ENCODE peak calls at places on chromosomes 3 and 15, in ten cellular contexts. One of them, this sample, is unnamed.

GRCh38 chr3:46742992-46743391 is 25.3 kb upstream of the PRSS50 start:
- DNase-seq in GM13976: no peak
- DNase-seq in CD8-positive, alpha-beta T cell: no peak
- DNase-seq in fibroblast of lung: no peak
- DNase-seq in neural progenitor cell: peak; percentile 20
- DNase-seq in astrocyte of the spinal cord: no peak
- DNase-seq in vagina: no peak
- DNase-seq in GM12865: no peak
- DNase-seq in heart left ventricle: no peak
- DNase-seq in WERI-Rb-1: no peak
- DNase-seq in this sample: no peak

GRCh38 chr15:49964071-49964470 is 155.0 kb downstream of the ATP8B4 start:
- DNase-seq in astrocyte of the spinal cord: no peak
- DNase-seq in vagina: no peak
- DNase-seq in GM12865: no peak
- DNase-seq in heart left ventricle: no peak
- DNase-seq in neural progenitor cell: no peak
- DNase-seq in CD8-positive, alpha-beta T cell: no peak
- DNase-seq in fibroblast of lung: no peak
- DNase-seq in WERI-Rb-1: no peak
- DNase-seq in GM13976: no peak
- DNase-seq in this sample: no peak

GRCh38 chr3:178289544-178290160 is 246.6 kb upstream of the KCNMB2 start:
- DNase-seq in neural progenitor cell: no peak
- DNase-seq in heart left ventricle: peak; percentile 27
- DNase-seq in GM13976: no peak
- DNase-seq in fibroblast of lung: no peak
- DNase-seq in vagina: no peak
- DNase-seq in CD8-positive, alpha-beta T cell: no peak
- DNase-seq in WERI-Rb-1: no peak
- DNase-seq in GM12865: peak; percentile 41
- DNase-seq in astrocyte of the spinal cord: no peak
- DNase-seq in this sample: no peak

GRCh38 chr3:144590854-144591253 is 619.2 kb downstream of the DIPK2A start:
- DNase-seq in vagina: no peak
- DNase-seq in heart left ventricle: no peak
- DNase-seq in fibroblast of lung: peak; percentile 88
- DNase-seq in CD8-positive, alpha-beta T cell: no peak
- DNase-seq in astrocyte of the spinal cord: peak; percentile 89
- DNase-seq in GM13976: no peak
- DNase-seq in GM12865: no peak
- DNase-seq in WERI-Rb-1: no peak
- DNase-seq in neural progenitor cell: no peak
- DNase-seq in this sample: no peak

GRCh38 chr3:30306896-30307295 is 299.5 kb upstream of the TGFBR2 start:
- DNase-seq in heart left ventricle: no peak
- DNase-seq in fibroblast of lung: no peak
- DNase-seq in WERI-Rb-1: no peak
- DNase-seq in GM12865: no peak
- DNase-seq in GM13976: no peak
- DNase-seq in neural progenitor cell: no peak
- DNase-seq in vagina: no peak
- DNase-seq in CD8-positive, alpha-beta T cell: no peak
- DNase-seq in astrocyte of the spinal cord: no peak
- DNase-seq in this sample: no peak

GRCh38 chr15:31312220-31312619 is 14.4 kb upstream of the KLF13 start:
- DNase-seq in fibroblast of lung: no peak
- DNase-seq in neural progenitor cell: no peak
- DNase-seq in GM13976: no peak
- DNase-seq in CD8-positive, alpha-beta T cell: no peak
- DNase-seq in vagina: no peak
- DNase-seq in astrocyte of the spinal cord: no peak
- DNase-seq in heart left ventricle: no peak
- DNase-seq in WERI-Rb-1: no peak
- DNase-seq in GM12865: no peak
- DNase-seq in this sample: no peak

GRCh38 chr3:194548346-194549321 is 61.8 kb upstream of the ATP13A3 start:
- DNase-seq in vagina: no peak
- DNase-seq in GM12865: peak; percentile 16
- DNase-seq in astrocyte of the spinal cord: no peak
- DNase-seq in CD8-positive, alpha-beta T cell: no peak
- DNase-seq in heart left ventricle: no peak
- DNase-seq in fibroblast of lung: peak; percentile 65
- DNase-seq in WERI-Rb-1: no peak
- DNase-seq in neural progenitor cell: no peak
- DNase-seq in GM13976: no peak
- DNase-seq in this sample: no peak

GRCh38 chr3:113005622-113006021 is 14.8 kb downstream of the GTPBP8 start:
- DNase-seq in WERI-Rb-1: no peak
- DNase-seq in vagina: no peak
- DNase-seq in GM13976: no peak
- DNase-seq in GM12865: peak; percentile 61
- DNase-seq in heart left ventricle: no peak
- DNase-seq in astrocyte of the spinal cord: no peak
- DNase-seq in neural progenitor cell: no peak
- DNase-seq in CD8-positive, alpha-beta T cell: no peak
- DNase-seq in fibroblast of lung: no peak
- DNase-seq in this sample: no peak

GRCh38 chr15:92733934-92734521 is 78.5 kb upstream of the FAM174B start:
- DNase-seq in neural progenitor cell: no peak
- DNase-seq in vagina: no peak
- DNase-seq in heart left ventricle: no peak
- DNase-seq in GM13976: no peak
- DNase-seq in astrocyte of the spinal cord: peak; percentile 52
- DNase-seq in fibroblast of lung: peak; percentile 55
- DNase-seq in GM12865: no peak
- DNase-seq in CD8-positive, alpha-beta T cell: peak; percentile 19
- DNase-seq in WERI-Rb-1: no peak
- DNase-seq in this sample: no peak

GRCh38 chr3:42711491-42712343 is 9.1 kb upstream of the HHATL start:
- DNase-seq in GM12865: no peak
- DNase-seq in astrocyte of the spinal cord: no peak
- DNase-seq in vagina: peak; percentile 46
- DNase-seq in neural progenitor cell: no peak
- DNase-seq in GM13976: no peak
- DNase-seq in fibroblast of lung: no peak
- DNase-seq in heart left ventricle: peak; percentile 3
- DNase-seq in CD8-positive, alpha-beta T cell: no peak
- DNase-seq in WERI-Rb-1: peak; percentile 29
- DNase-seq in this sample: no peak

DNA sequence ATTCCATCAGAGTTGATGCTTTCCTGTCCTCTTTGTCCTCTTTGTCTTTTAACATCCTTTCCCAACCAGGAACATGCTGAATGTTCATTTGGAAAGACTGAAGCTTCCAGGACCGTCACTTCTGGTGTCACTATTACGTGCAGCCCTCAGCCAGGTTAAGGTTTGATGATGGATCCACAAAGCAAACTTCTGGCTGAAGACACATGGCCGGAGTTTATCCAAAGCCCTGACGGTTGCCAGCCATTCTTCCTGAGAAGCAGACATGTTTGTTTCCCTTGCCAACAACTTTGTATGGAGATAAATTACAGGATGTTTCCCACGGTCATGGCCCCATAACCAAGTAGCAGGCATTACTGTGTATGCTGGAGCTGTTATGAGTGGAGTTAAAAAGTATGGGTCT is 236.9 kb downstream of the THSD4 start:
- DNase-seq in heart left ventricle: no peak
- DNase-seq in fibroblast of lung: no peak
- DNase-seq in GM13976: no peak
- DNase-seq in CD8-positive, alpha-beta T cell: no peak
- DNase-seq in WERI-Rb-1: no peak
- DNase-seq in vagina: no peak
- DNase-seq in astrocyte of the spinal cord: no peak
- DNase-seq in neural progenitor cell: no peak
- DNase-seq in GM12865: no peak
- DNase-seq in this sample: no peak
- TF ChIP-seq CTCF in heart left ventricle: no peak
- TF ChIP-seq CTCF in fibroblast of lung: no peak
- TF ChIP-seq CTCF in GM13976: no peak
- TF ChIP-seq CTCF in CD8-positive, alpha-beta T cell: no peak
- TF ChIP-seq CTCF in WERI-Rb-1: no peak
- TF ChIP-seq CTCF in vagina: no peak
- TF ChIP-seq CTCF in astrocyte of the spinal cord: no peak
- TF ChIP-seq CTCF in neural progenitor cell: no peak
- TF ChIP-seq CTCF in GM12865: no peak
- TF ChIP-seq CTCF in this sample: no peak

DNA sequence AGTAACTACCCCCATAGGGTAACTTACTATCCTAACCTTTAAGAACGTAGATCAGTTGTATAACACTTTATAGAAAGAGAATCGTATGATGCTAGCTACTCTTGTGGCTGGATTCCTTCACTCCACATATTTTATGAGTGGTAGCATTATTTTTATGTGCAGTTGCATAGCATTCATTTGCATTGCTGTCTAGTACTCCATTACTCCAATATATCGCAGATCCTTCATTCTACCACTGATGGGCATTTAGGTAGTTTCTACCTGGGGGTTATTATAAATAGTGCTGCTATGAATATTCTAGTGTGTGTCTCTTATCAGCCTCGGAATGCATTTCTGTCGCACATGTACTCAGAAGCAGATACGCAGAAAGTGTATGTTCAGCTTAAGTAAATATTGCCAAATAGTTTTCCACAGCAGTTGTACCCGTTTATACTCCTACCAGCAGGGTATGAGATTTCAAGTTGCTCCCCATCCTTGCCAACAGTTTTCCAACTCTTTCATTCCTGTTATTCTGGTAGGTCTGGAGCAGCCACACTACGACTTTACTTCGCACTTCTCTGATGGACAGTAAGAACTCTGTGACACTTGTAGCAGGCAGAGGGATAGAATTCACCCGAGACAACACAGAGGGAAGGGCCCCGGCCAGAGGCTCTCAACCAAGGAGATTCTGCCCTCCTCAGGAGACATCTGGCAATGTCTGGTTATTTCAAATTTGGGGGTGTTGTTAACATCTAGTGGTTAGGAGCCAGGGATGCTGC is 9.8 kb upstream of the VGLL4 start:
- DNase-seq in CD8-positive, alpha-beta T cell: no peak
- DNase-seq in WERI-Rb-1: no peak
- DNase-seq in vagina: no peak
- DNase-seq in neural progenitor cell: peak; percentile 40
- DNase-seq in astrocyte of the spinal cord: no peak
- DNase-seq in GM13976: no peak
- DNase-seq in fibroblast of lung: no peak
- DNase-seq in heart left ventricle: no peak
- DNase-seq in GM12865: no peak
- DNase-seq in this sample: no peak
- TF ChIP-seq CTCF in CD8-positive, alpha-beta T cell: no peak
- TF ChIP-seq CTCF in WERI-Rb-1: no peak
- TF ChIP-seq CTCF in vagina: no peak
- TF ChIP-seq CTCF in neural progenitor cell: peak; percentile 35
- TF ChIP-seq CTCF in astrocyte of the spinal cord: no peak
- TF ChIP-seq CTCF in GM13976: no peak
- TF ChIP-seq CTCF in fibroblast of lung: peak; percentile 3
- TF ChIP-seq CTCF in heart left ventricle: no peak
- TF ChIP-seq CTCF in GM12865: no peak
- TF ChIP-seq CTCF in this sample: no peak

DNA sequence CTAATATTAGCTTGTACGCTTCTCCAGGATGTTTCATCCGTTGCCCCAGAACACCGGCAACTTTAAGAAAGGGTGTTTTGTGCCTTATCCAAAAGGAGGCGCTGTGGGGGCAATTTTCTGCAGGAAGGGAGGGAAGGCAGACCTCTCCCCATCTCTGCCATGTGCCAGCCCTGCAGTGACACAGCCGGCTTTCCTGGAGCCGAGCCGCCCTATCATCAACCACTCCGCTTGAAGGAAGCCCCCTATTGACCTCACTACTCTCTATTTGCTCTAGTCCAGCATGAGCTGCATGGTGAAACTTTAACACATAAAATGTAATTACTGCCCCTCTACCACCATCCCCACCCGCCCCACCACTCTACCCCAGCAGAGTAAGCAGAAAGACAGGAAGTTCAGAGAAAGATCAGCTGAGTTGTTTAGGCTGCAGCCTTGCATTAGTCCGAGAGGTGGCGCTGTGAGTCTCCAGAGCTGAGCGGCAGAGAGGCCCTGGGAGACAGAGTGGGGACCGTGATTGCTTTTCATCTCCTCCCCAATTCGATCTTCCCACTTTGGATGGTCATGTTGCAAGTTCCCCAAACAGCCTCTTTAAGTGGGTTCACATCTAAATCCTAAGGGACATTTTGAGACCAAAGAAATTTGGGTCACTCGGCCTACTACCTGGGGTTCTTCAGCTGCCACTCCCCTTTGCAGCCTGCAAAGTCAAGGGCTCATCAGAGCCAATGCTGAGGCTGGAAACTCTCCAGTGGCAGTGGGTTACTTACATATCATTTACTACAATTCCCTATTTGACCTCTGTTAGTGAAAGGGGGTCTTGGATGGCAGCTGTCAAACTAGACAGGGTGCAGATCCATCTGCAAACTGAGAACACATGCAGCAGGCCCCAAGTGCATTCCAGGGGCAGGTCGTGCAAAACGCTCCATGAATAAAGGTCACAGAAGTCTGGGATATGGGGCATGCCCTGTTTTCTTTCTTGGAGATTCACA is 24.7 kb upstream of the RAD18 start:
- DNase-seq in neural progenitor cell: peak; percentile 83
- DNase-seq in GM13976: peak; percentile 89
- DNase-seq in vagina: no peak
- DNase-seq in GM12865: peak; percentile 72
- DNase-seq in CD8-positive, alpha-beta T cell: peak; percentile 59
- DNase-seq in heart left ventricle: peak; percentile 55
- DNase-seq in WERI-Rb-1: peak; percentile 67
- DNase-seq in astrocyte of the spinal cord: peak; percentile 49
- DNase-seq in fibroblast of lung: peak; percentile 37
- DNase-seq in this sample: peak; percentile 76
- TF ChIP-seq CTCF in neural progenitor cell: peak; percentile 80
- TF ChIP-seq CTCF in GM13976: peak; percentile 74
- TF ChIP-seq CTCF in vagina: peak; percentile 20
- TF ChIP-seq CTCF in GM12865: peak; percentile 94
- TF ChIP-seq CTCF in CD8-positive, alpha-beta T cell: peak; percentile 64
- TF ChIP-seq CTCF in heart left ventricle: peak; percentile 76
- TF ChIP-seq CTCF in WERI-Rb-1: peak; percentile 89
- TF ChIP-seq CTCF in astrocyte of the spinal cord: peak; percentile 89
- TF ChIP-seq CTCF in fibroblast of lung: peak; percentile 75
- TF ChIP-seq CTCF in this sample: peak; percentile 82

DNA sequence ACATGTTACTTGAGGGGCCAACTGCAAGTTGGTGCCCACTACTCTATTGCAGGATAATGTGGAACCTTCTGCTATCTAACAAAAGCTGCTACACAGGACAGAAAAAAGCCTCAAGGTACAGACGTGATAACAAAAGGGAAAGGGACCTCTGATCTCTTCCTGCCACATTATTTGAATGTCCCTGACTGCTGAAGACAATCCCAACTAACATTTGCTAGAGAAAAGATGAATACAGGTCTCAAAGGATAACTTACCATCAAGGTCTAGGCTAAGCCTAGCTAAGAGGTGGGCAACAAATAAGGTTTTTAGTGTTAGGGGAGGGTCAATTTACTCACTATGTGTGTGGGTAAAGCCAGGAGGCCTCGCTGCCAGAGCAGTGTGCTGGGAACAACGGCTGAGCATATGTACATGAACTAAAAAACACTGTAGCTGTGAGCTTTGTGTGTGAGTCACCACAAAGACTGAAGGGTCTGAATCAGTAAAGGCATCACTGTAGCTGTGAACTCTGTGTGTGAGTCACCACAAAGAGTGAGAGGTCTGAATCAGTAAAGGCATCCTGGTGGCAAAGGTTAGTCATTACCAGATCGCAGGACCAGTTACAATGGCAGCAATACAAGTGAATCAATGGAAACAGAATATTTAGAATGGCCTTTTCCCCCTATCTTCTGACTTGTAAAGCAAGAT is 111.7 kb downstream of the LMLN start:
- DNase-seq in WERI-Rb-1: no peak
- DNase-seq in GM13976: no peak
- DNase-seq in CD8-positive, alpha-beta T cell: peak; percentile 35
- DNase-seq in vagina: no peak
- DNase-seq in fibroblast of lung: peak; percentile 99
- DNase-seq in astrocyte of the spinal cord: peak; percentile 99
- DNase-seq in heart left ventricle: no peak
- DNase-seq in GM12865: peak; percentile 54
- DNase-seq in neural progenitor cell: peak; percentile 35
- DNase-seq in this sample: no peak
- TF ChIP-seq CTCF in WERI-Rb-1: no peak
- TF ChIP-seq CTCF in GM13976: no peak
- TF ChIP-seq CTCF in CD8-positive, alpha-beta T cell: no peak
- TF ChIP-seq CTCF in vagina: no peak
- TF ChIP-seq CTCF in fibroblast of lung: no peak
- TF ChIP-seq CTCF in astrocyte of the spinal cord: peak; percentile 30
- TF ChIP-seq CTCF in heart left ventricle: no peak
- TF ChIP-seq CTCF in GM12865: no peak
- TF ChIP-seq CTCF in neural progenitor cell: peak; percentile 33
- TF ChIP-seq CTCF in this sample: no peak